ENCODE peak calls at places on chromosomes 12 and 14, in six cellular contexts. A is K562, E is HCT116, K is H1, F is HepG2, C is SK-N-SH. Q is an unnamed sample.

GRCh38 chr14:73462078-73462715 is 3.9 kb upstream of the NUMB start:
- DNase-seq in F (peak; percentile 97), C (peak; percentile 62), K (no peak), E (no peak), A (peak; percentile 77), Q (peak; percentile 60)

GRCh38 chr12:87778065-87778464 is 251.1 kb downstream of the C12orf50 start:
- DNase-seq in C (no peak), E (no peak), K (no peak), A (no peak), F (no peak), Q (no peak)

GRCh38 chr12:9331218-9331626 is 123.0 kb upstream of the PZP start:
- DNase-seq in E (peak; percentile 21), C (peak; percentile 72), A (peak; percentile 60), F (peak; percentile 44), K (peak; percentile 51), Q (no peak)

GRCh38 chr12:63966603-63966975 is 122.1 kb downstream of the SRGAP1 start:
- DNase-seq in E (no peak), F (no peak), K (no peak), A (no peak), C (no peak), Q (no peak)

GRCh38 chr12:122003646-122004611 is 17.8 kb upstream of the BCL7A start:
- DNase-seq in A (peak; percentile 14), C (no peak), K (no peak), F (no peak), E (no peak), Q (no peak)

GRCh38 chr12:70190252-70191010 is 52.8 kb upstream of the CNOT2 start:
- DNase-seq in A (no peak), E (no peak), K (no peak), F (no peak), C (no peak), Q (peak; percentile 26)

GRCh38 chr12:98373019-98373554 is 142.3 kb upstream of the TMPO start:
- DNase-seq in A (peak; percentile 65), E (peak; percentile 39), C (peak; percentile 43), K (no peak), F (peak; percentile 30), Q (peak; percentile 37)

GRCh38 chr12:64864319-64864718 is 39.9 kb downstream of the TBC1D30 start:
- DNase-seq in C (no peak), K (no peak), A (no peak), F (no peak), E (no peak), Q (no peak)

GRCh38 chr14:34310724-34311123 is 151.3 kb downstream of the SPTSSA start:
- DNase-seq in C (no peak), E (no peak), F (no peak), A (no peak), K (no peak), Q (no peak)

GRCh38 chr14:71621966-71622365 is 310.3 kb upstream of the RGS6 start:
- DNase-seq in A (no peak), F (no peak), K (no peak), C (no peak), E (no peak), Q (no peak)

GRCh38 chr12:123571343-123571813 is 13.0 kb upstream of the TMED2 start:
- DNase-seq in F (peak; percentile 56), A (peak; percentile 61), K (no peak), E (peak; percentile 33), C (peak; percentile 49), Q (no peak)

GRCh38 chr12:61991663-61992062 is 268.5 kb upstream of the USP15 start:
- DNase-seq in K (no peak), A (no peak), E (no peak), C (no peak), F (no peak), Q (no peak)

GRCh38 chr14:91290986-91291385 is 46.5 kb upstream of the GPR68 start:
- DNase-seq in F (no peak), K (no peak), E (no peak), A (no peak), C (no peak), Q (peak; percentile 83)

GRCh38 chr14:91291786-91292405 is 47.4 kb upstream of the GPR68 start:
- DNase-seq in A (no peak), C (no peak), F (no peak), K (no peak), E (no peak), Q (no peak)

GRCh38 chr14:91294153-91294552 is 49.6 kb upstream of the GPR68 start:
- DNase-seq in C (no peak), A (no peak), K (no peak), E (no peak), F (no peak), Q (no peak)

GRCh38 chr14:91293281-91293680 is 48.8 kb upstream of the GPR68 start:
- DNase-seq in C (no peak), A (no peak), F (no peak), K (no peak), E (no peak), Q (no peak)

GRCh38 chr14:91292476-91292875 is 48.0 kb upstream of the GPR68 start:
- DNase-seq in E (no peak), A (no peak), C (no peak), F (no peak), K (no peak), Q (no peak)
- TF ChIP-seq JUND in E (no peak), A (no peak), C (no peak), F (no peak), K (no peak), Q (no peak)

GRCh38 chr12:22729898-22730443 is 105.0 kb downstream of the ETNK1 start:
- DNase-seq in F (no peak), K (no peak), A (no peak), E (no peak), C (no peak), Q (no peak)
- TF ChIP-seq JUND in F (no peak), K (no peak), A (no peak), E (no peak), C (no peak), Q (no peak)

DNA sequence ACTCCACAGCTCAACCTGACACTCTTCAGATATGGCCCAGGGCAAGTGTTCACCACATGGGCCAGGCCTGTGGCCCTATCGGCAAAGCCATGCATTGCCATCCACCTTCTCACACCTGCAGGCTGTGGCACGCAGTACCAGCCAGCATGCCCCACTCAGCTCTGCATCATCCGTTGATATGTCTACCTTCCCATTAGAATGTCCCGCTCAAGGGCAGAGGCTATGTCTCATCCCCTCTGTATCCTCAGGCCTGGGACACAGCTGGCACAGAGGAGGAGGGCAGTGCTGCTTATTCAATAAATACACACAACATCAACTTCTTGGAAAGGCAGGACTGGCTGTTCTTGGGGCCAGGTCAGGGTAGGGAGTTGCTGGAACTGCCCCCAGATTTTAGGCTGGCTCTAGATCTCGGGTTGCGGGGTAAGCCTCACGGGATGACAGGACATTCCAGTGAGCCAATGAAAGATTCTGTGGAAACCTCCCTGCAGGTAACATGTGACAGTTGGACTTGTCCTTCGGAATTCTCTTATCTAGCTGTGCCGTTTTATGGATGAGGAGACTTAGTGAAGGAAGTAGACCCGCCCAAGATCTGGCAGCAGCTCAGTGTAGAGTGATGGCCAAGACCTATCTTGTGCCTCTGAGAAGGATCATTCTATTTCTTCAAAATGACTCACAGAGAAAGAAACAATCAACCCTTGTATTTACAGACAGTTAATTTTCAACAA is 25.6 kb downstream of the SYNE3 start:
- DNase-seq in F (no peak), A (no peak), C (no peak), K (no peak), E (peak; percentile 12), Q (no peak)
- TF ChIP-seq JUND in F (no peak), A (no peak), C (no peak), K (no peak), E (no peak), Q (no peak)

GRCh38 chr12:96235497-96235826 is 41.3 kb downstream of the ELK3 start:
- DNase-seq in K (no peak), F (no peak), C (no peak), E (no peak), A (no peak), Q (no peak)

GRCh38 chr12:96237035-96237434 is 42.9 kb downstream of the ELK3 start:
- DNase-seq in E (no peak), F (no peak), K (no peak), A (no peak), C (no peak), Q (no peak)

GRCh38 chr12:96234591-96235496 is 40.7 kb downstream of the ELK3 start:
- DNase-seq in C (no peak), K (no peak), E (no peak), A (no peak), F (no peak), Q (no peak)

GRCh38 chr12:96237465-96238077 is 43.4 kb downstream of the ELK3 start:
- DNase-seq in C (no peak), F (no peak), A (no peak), K (no peak), E (no peak), Q (peak; percentile 45)

DNA sequence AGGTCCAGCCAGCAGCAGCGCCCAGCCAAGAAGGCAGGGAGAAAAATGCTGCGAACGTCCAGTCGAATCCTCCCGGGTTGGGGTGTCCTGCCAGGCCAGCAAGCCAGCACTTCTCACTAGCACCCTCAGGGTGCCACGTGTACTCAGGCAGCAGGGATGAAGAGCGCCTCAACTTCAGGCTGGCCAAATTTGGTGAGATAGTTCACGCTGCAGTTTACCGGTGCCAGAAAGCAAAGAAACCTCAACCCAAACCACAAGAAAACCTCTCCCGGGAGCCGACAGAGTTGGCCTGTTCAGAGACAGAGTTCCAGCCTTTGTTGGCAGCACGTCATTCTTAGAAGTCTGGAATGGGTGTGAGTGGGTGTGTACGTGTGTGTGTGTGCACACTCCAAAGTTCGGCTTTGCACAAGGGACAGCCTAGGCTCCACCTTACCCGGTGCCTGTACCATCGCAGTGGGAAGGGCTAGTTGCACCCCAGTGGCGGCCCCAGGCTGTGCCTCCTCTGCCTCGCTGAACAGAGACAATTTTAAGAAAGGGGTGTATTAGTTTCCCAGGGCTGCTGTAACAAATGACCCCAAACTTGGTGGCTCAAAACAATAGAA is 42.1 kb downstream of the ELK3 start:
- DNase-seq in K (no peak), C (no peak), F (no peak), A (no peak), E (no peak), Q (no peak)
- TF ChIP-seq JUND in K (no peak), C (no peak), F (no peak), A (no peak), E (no peak), Q (no peak)

GRCh38 chr14:59098377-59098776 is 90.1 kb upstream of the DAAM1 start:
- DNase-seq in C (no peak), E (no peak), F (no peak), K (no peak), A (no peak), Q (no peak)

GRCh38 chr14:59100203-59100602 is 88.3 kb upstream of the DAAM1 start:
- DNase-seq in E (no peak), F (no peak), C (no peak), K (no peak), A (no peak), Q (no peak)

GRCh38 chr14:59107819-59108218 is 80.6 kb upstream of the DAAM1 start:
- DNase-seq in K (no peak), A (no peak), C (no peak), F (no peak), E (no peak), Q (no peak)

GRCh38 chr14:59101441-59101840 is 87.0 kb upstream of the DAAM1 start:
- DNase-seq in F (no peak), C (no peak), A (no peak), K (no peak), E (no peak), Q (no peak)

GRCh38 chr14:59103396-59103795 is 85.1 kb upstream of the DAAM1 start:
- DNase-seq in C (no peak), F (no peak), E (no peak), A (no peak), K (no peak), Q (no peak)
- TF ChIP-seq JUND in C (peak; percentile 4), F (no peak), E (no peak), A (no peak), K (no peak), Q (no peak)

GRCh38 chr14:96634896-96635295 is 132.7 kb downstream of the PAPOLA start:
- DNase-seq in A (no peak), E (no peak), C (peak; percentile 14), F (no peak), K (no peak), Q (no peak)
- TF ChIP-seq JUND in A (no peak), E (no peak), C (no peak), F (no peak), K (no peak), Q (no peak)